ENCODE peak calls at places on chromosomes 4 and X, in six cellular contexts. One of them, this sample, is unnamed.

GRCh38 chrX:154748712-154749339 is 2.1 kb downstream of the GAB3 start:
- DNase-seq in neuronal stem cell: peak
- DNase-seq in IMR-90: peak
- DNase-seq in H9: no peak
- DNase-seq in H1: no peak
- DNase-seq in trophoblast cell: peak
- DNase-seq in this sample: peak

GRCh38 chr4:68904786-68905185 is 46.8 kb downstream of the UGT2A3 start:
- DNase-seq in neuronal stem cell: no peak
- DNase-seq in IMR-90: no peak
- DNase-seq in H9: peak
- DNase-seq in H1: no peak
- DNase-seq in trophoblast cell: no peak
- DNase-seq in this sample: no peak

GRCh38 chr4:84366111-84366510 is 133.0 kb downstream of the NKX6-1 start:
- DNase-seq in neuronal stem cell: no peak
- DNase-seq in IMR-90: no peak
- DNase-seq in H9: no peak
- DNase-seq in H1: no peak
- DNase-seq in trophoblast cell: no peak
- DNase-seq in this sample: no peak

GRCh38 chr4:149120331-149121014 is 678.3 kb upstream of the NR3C2 start:
- DNase-seq in neuronal stem cell: no peak
- DNase-seq in IMR-90: peak
- DNase-seq in H9: no peak
- DNase-seq in H1: no peak
- DNase-seq in trophoblast cell: no peak
- DNase-seq in this sample: peak

GRCh38 chr4:51831133-51831532 is 11.8 kb upstream of the DCUN1D4 start:
- DNase-seq in neuronal stem cell: peak
- DNase-seq in IMR-90: peak
- DNase-seq in H9: peak
- DNase-seq in H1: peak
- DNase-seq in trophoblast cell: peak
- DNase-seq in this sample: peak

GRCh38 chrX:148741441-148741840 is 241.0 kb downstream of the AFF2 start:
- DNase-seq in neuronal stem cell: no peak
- DNase-seq in IMR-90: no peak
- DNase-seq in H9: peak
- DNase-seq in H1: no peak
- DNase-seq in trophoblast cell: no peak
- DNase-seq in this sample: no peak

GRCh38 chrX:6667048-6667768 is 132.3 kb upstream of the VCX3A start:
- DNase-seq in neuronal stem cell: no peak
- DNase-seq in IMR-90: no peak
- DNase-seq in H9: no peak
- DNase-seq in H1: no peak
- DNase-seq in trophoblast cell: no peak
- DNase-seq in this sample: no peak

GRCh38 chrX:23885803-23886202 is 21.9 kb downstream of the APOO start:
- DNase-seq in neuronal stem cell: no peak
- DNase-seq in IMR-90: no peak
- DNase-seq in H9: no peak
- DNase-seq in H1: no peak
- DNase-seq in trophoblast cell: no peak
- DNase-seq in this sample: no peak

GRCh38 chrX:117743469-117744251 is 372.9 kb downstream of the KLHL13 start:
- DNase-seq in neuronal stem cell: no peak
- DNase-seq in IMR-90: peak
- DNase-seq in H9: peak
- DNase-seq in H1: no peak
- DNase-seq in trophoblast cell: no peak
- DNase-seq in this sample: no peak

GRCh38 chr4:113020966-113021365 is 28.5 kb upstream of the ANK2 start:
- DNase-seq in neuronal stem cell: no peak
- DNase-seq in IMR-90: no peak
- DNase-seq in H9: no peak
- DNase-seq in H1: no peak
- DNase-seq in trophoblast cell: no peak
- DNase-seq in this sample: peak

GRCh38 chrX:150038977-150039599 is 100.8 kb upstream of the EOLA2 start:
- DNase-seq in neuronal stem cell: no peak
- DNase-seq in IMR-90: peak
- DNase-seq in H9: no peak
- DNase-seq in H1: no peak
- DNase-seq in trophoblast cell: no peak
- DNase-seq in this sample: peak

GRCh38 chr4:162683659-162684370 is 482.9 kb downstream of the NAF1 start:
- DNase-seq in neuronal stem cell: no peak
- DNase-seq in IMR-90: no peak
- DNase-seq in H9: no peak
- DNase-seq in H1: no peak
- DNase-seq in trophoblast cell: peak
- DNase-seq in this sample: peak

GRCh38 chrX:119669424-119670037 is 23.4 kb downstream of the SEPTIN6 start:
- DNase-seq in neuronal stem cell: no peak
- DNase-seq in IMR-90: peak
- DNase-seq in H9: no peak
- DNase-seq in H1: no peak
- DNase-seq in trophoblast cell: no peak
- DNase-seq in this sample: peak

GRCh38 chr4:19213388-19213787 is 1038.3 kb upstream of the SLIT2 start:
- DNase-seq in neuronal stem cell: peak
- DNase-seq in IMR-90: peak
- DNase-seq in H9: no peak
- DNase-seq in H1: no peak
- DNase-seq in trophoblast cell: no peak
- DNase-seq in this sample: peak

GRCh38 chr4:109574931-109575804 is 15.1 kb downstream of the MCUB start:
- DNase-seq in neuronal stem cell: no peak
- DNase-seq in IMR-90: no peak
- DNase-seq in H9: no peak
- DNase-seq in H1: no peak
- DNase-seq in trophoblast cell: no peak
- DNase-seq in this sample: no peak

GRCh38 chr4:35365186-35365585 is 879.1 kb downstream of the ARAP2 start:
- DNase-seq in neuronal stem cell: no peak
- DNase-seq in IMR-90: no peak
- DNase-seq in H9: no peak
- DNase-seq in H1: no peak
- DNase-seq in trophoblast cell: no peak
- DNase-seq in this sample: no peak

GRCh38 chr4:10396181-10396580 is 61.0 kb downstream of the ZNF518B start:
- DNase-seq in neuronal stem cell: no peak
- DNase-seq in IMR-90: no peak
- DNase-seq in H9: no peak
- DNase-seq in H1: no peak
- DNase-seq in trophoblast cell: no peak
- DNase-seq in this sample: no peak

GRCh38 chrX:2962346-2962745 is 33.2 kb upstream of the ARSD start:
- DNase-seq in neuronal stem cell: no peak
- DNase-seq in IMR-90: no peak
- DNase-seq in H9: peak
- DNase-seq in H1: no peak
- DNase-seq in trophoblast cell: no peak
- DNase-seq in this sample: no peak

GRCh38 chr4:32986236-32986635 is 2266.1 kb downstream of the PCDH7 start:
- DNase-seq in neuronal stem cell: no peak
- DNase-seq in IMR-90: no peak
- DNase-seq in H9: no peak
- DNase-seq in H1: no peak
- DNase-seq in trophoblast cell: no peak
- DNase-seq in this sample: peak

GRCh38 chrX:94058728-94059382 is 384.8 kb downstream of the FAM133A start:
- DNase-seq in neuronal stem cell: peak
- DNase-seq in IMR-90: no peak
- DNase-seq in H9: peak
- DNase-seq in H1: no peak
- DNase-seq in trophoblast cell: no peak
- DNase-seq in this sample: no peak

GRCh38 chrX:153539171-153539978 is 21.9 kb downstream of the ATP2B3 start:
- DNase-seq in neuronal stem cell: peak
- DNase-seq in IMR-90: peak
- DNase-seq in H9: peak
- DNase-seq in H1: peak
- DNase-seq in trophoblast cell: peak
- DNase-seq in this sample: peak

GRCh38 chr4:37008199-37008598 is 236.3 kb upstream of the NWD2 start:
- DNase-seq in neuronal stem cell: no peak
- DNase-seq in IMR-90: no peak
- DNase-seq in H9: no peak
- DNase-seq in H1: no peak
- DNase-seq in trophoblast cell: no peak
- DNase-seq in this sample: no peak

GRCh38 chr4:26058537-26058936 is 144.5 kb downstream of the SMIM20 start:
- DNase-seq in neuronal stem cell: no peak
- DNase-seq in IMR-90: no peak
- DNase-seq in H9: no peak
- DNase-seq in H1: no peak
- DNase-seq in trophoblast cell: peak
- DNase-seq in this sample: no peak

GRCh38 chrX:134634691-134635090 is 23.6 kb downstream of the PLAC1 start:
- DNase-seq in neuronal stem cell: no peak
- DNase-seq in IMR-90: peak
- DNase-seq in H9: no peak
- DNase-seq in H1: no peak
- DNase-seq in trophoblast cell: no peak
- DNase-seq in this sample: peak

DNA sequence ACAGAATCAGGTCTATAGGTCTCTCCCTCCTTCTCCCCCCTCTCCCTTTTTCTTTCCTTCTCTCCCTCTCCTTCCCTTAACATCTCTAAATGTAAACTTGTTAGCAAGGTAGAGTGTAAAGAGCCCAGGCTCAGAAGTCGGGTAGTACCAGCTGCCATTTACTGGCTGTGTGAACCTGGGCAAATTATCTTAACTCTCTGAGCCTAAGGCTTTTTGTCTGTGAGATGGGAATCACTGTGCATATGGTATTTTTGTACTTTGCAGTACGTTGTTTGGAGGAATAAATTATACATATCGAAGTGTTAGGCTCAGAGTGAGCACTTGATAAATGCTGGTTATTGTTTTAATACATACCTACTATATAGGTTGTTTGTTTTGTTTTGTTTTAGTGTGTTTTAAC is 154.0 kb downstream of the RBMX2 start:
- DNase-seq in neuronal stem cell: no peak
- DNase-seq in IMR-90: no peak
- DNase-seq in H9: no peak
- DNase-seq in H1: no peak
- DNase-seq in trophoblast cell: no peak
- DNase-seq in this sample: no peak
- H4K91ac ChIP-seq in neuronal stem cell: no peak
- H4K91ac ChIP-seq in IMR-90: no peak
- H4K91ac ChIP-seq in H9: no peak
- H4K91ac ChIP-seq in H1: no peak
- H4K91ac ChIP-seq in trophoblast cell: no peak
- H4K91ac ChIP-seq in this sample: no peak

GRCh38 chr4:116925900-116926457 is 159.4 kb downstream of the TRAM1L1 start:
- DNase-seq in neuronal stem cell: peak
- DNase-seq in IMR-90: no peak
- DNase-seq in H9: peak
- DNase-seq in H1: peak
- DNase-seq in trophoblast cell: no peak
- DNase-seq in this sample: peak

GRCh38 chr4:116930329-116930728 is 155.0 kb downstream of the TRAM1L1 start:
- DNase-seq in neuronal stem cell: no peak
- DNase-seq in IMR-90: no peak
- DNase-seq in H9: no peak
- DNase-seq in H1: no peak
- DNase-seq in trophoblast cell: no peak
- DNase-seq in this sample: no peak

GRCh38 chr4:116923389-116923788 is 162.0 kb downstream of the TRAM1L1 start:
- DNase-seq in neuronal stem cell: no peak
- DNase-seq in IMR-90: no peak
- DNase-seq in H9: no peak
- DNase-seq in H1: no peak
- DNase-seq in trophoblast cell: no peak
- DNase-seq in this sample: no peak

GRCh38 chr4:116926631-116927295 is 158.6 kb downstream of the TRAM1L1 start:
- DNase-seq in neuronal stem cell: peak
- DNase-seq in IMR-90: no peak
- DNase-seq in H9: no peak
- DNase-seq in H1: peak
- DNase-seq in trophoblast cell: no peak
- DNase-seq in this sample: no peak
- H2AFZ ChIP-seq in neuronal stem cell: no peak
- H2AFZ ChIP-seq in IMR-90: no peak
- H2AFZ ChIP-seq in H9: no peak
- H2AFZ ChIP-seq in H1: peak
- H2AFZ ChIP-seq in trophoblast cell: no peak
- H2AFZ ChIP-seq in this sample: no peak

GRCh38 chr4:8597791-8598190 is 5.2 kb downstream of the CPZ start:
- DNase-seq in neuronal stem cell: no peak
- DNase-seq in IMR-90: no peak
- DNase-seq in H9: no peak
- DNase-seq in H1: no peak
- DNase-seq in trophoblast cell: no peak
- DNase-seq in this sample: no peak
- H2AK5ac ChIP-seq in neuronal stem cell: no peak
- H2AK5ac ChIP-seq in IMR-90: no peak
- H2AK5ac ChIP-seq in H9: no peak
- H2AK5ac ChIP-seq in H1: no peak
- H2AK5ac ChIP-seq in trophoblast cell: peak
- H2AK5ac ChIP-seq in this sample: no peak

GRCh38 chrX:13162772-13163171 is 118.4 kb upstream of the FAM9C start:
- DNase-seq in neuronal stem cell: no peak
- DNase-seq in IMR-90: no peak
- DNase-seq in H9: no peak
- DNase-seq in H1: no peak
- DNase-seq in trophoblast cell: no peak
- DNase-seq in this sample: no peak

GRCh38 chrX:13165747-13166146 is 121.3 kb upstream of the FAM9C start:
- DNase-seq in neuronal stem cell: no peak
- DNase-seq in IMR-90: no peak
- DNase-seq in H9: no peak
- DNase-seq in H1: no peak
- DNase-seq in trophoblast cell: no peak
- DNase-seq in this sample: no peak

GRCh38 chrX:13164611-13165010 is 120.2 kb upstream of the FAM9C start:
- DNase-seq in neuronal stem cell: no peak
- DNase-seq in IMR-90: no peak
- DNase-seq in H9: peak
- DNase-seq in H1: no peak
- DNase-seq in trophoblast cell: no peak
- DNase-seq in this sample: no peak

GRCh38 chrX:13165266-13165665 is 120.8 kb upstream of the FAM9C start:
- DNase-seq in neuronal stem cell: no peak
- DNase-seq in IMR-90: no peak
- DNase-seq in H9: no peak
- DNase-seq in H1: no peak
- DNase-seq in trophoblast cell: no peak
- DNase-seq in this sample: no peak

DNA sequence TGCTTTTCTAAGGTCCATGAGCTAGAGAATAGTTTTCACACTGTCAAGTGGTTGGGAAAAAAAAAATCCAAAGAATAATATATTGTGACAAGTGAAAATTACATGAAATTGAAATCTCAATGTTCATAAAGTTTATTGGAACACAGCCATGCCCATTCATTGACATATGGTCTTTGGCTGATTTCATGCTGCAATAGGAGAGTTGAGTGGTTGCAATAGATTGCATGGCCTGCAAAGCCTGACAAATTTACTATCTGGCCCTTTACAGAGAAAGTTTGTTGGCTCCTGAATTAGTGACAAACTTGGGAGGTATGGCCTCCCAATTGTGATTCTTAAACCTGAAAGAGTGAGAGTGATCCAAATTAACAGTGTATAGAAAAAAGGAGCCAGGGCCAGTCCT is 115.5 kb upstream of the FAM9C start:
- DNase-seq in neuronal stem cell: no peak
- DNase-seq in IMR-90: no peak
- DNase-seq in H9: no peak
- DNase-seq in H1: no peak
- DNase-seq in trophoblast cell: no peak
- DNase-seq in this sample: no peak
- H4K91ac ChIP-seq in neuronal stem cell: no peak
- H4K91ac ChIP-seq in IMR-90: no peak
- H4K91ac ChIP-seq in H9: no peak
- H4K91ac ChIP-seq in H1: no peak
- H4K91ac ChIP-seq in trophoblast cell: no peak
- H4K91ac ChIP-seq in this sample: no peak

This sample was measured in mesenchymal stem cell.